ENCODE peak calls at places on chromosomes 5 and 9, in ten cellular contexts. G is T-helper 2 cell, Z is mesendoderm, N is sigmoid colon, T is HuH-7, H is cerebellar cortex, I is SK-N-SH, P is HEK293T, Q is adipocyte, B is Kasumi-1. Y is an unnamed sample.

GRCh38 chr9:123318961-123319421 is 37.0 kb upstream of the CRB2 start:
- DNase-seq in G (no peak), Z (peak; percentile 29), N (peak; percentile 83), T (no peak), H (peak; percentile 59), I (peak; percentile 36), P (no peak), Q (no peak), B (no peak), Y (no peak)

GRCh38 chr5:143025971-143026370 is 255.8 kb downstream of the ARHGAP26 start:
- DNase-seq in G (no peak), Z (no peak), N (no peak), T (no peak), H (peak; percentile 79), I (no peak), P (no peak), Q (no peak), B (no peak), Y (no peak)

GRCh38 chr9:116998305-116998704 is 311.2 kb downstream of the TRIM32 start:
- DNase-seq in G (no peak), Z (peak; percentile 65), N (no peak), T (no peak), H (no peak), I (no peak), P (no peak), Q (peak; percentile 4), B (peak; percentile 2), Y (no peak)

GRCh38 chr9:113695901-113696300 is 180.2 kb upstream of the ZNF618 start:
- DNase-seq in G (no peak), Z (no peak), N (no peak), T (no peak), H (no peak), I (no peak), P (no peak), Q (no peak), B (no peak), Y (no peak)

GRCh38 chr9:134966270-134966669 is 48.6 kb upstream of the FCN1 start:
- DNase-seq in G (no peak), Z (no peak), N (peak; percentile 40), T (no peak), H (no peak), I (no peak), P (no peak), Q (no peak), B (no peak), Y (no peak)

GRCh38 chr9:26650325-26650724 is 242.3 kb downstream of the CAAP1 start:
- DNase-seq in G (no peak), Z (no peak), N (no peak), T (no peak), H (no peak), I (no peak), P (no peak), Q (no peak), B (no peak), Y (no peak)

GRCh38 chr5:146877783-146878470 is 630 bp downstream of the PPP2R2B start:
- DNase-seq in G (no peak), Z (peak; percentile 37), N (no peak), T (no peak), H (peak; percentile 63), I (peak; percentile 79), P (no peak), Q (peak; percentile 32), B (no peak), Y (no peak)

GRCh38 chr5:33338336-33339110 is 102.2 kb upstream of the TARS1 start:
- DNase-seq in G (no peak), Z (no peak), N (no peak), T (no peak), H (no peak), I (no peak), P (no peak), Q (no peak), B (no peak), Y (no peak)

GRCh38 chr5:133198511-133198910 is 146.7 kb downstream of the HSPA4 start:
- DNase-seq in G (no peak), Z (no peak), N (no peak), T (no peak), H (no peak), I (no peak), P (no peak), Q (no peak), B (no peak), Y (no peak)

GRCh38 chr9:114011313-114011712 is 66.8 kb downstream of the AMBP start:
- DNase-seq in G (no peak), Z (no peak), N (no peak), T (no peak), H (no peak), I (no peak), P (no peak), Q (no peak), B (no peak), Y (peak; percentile 2)

GRCh38 chr9:82421498-82421897 is 432.9 kb downstream of the SPATA31D1 start:
- DNase-seq in G (no peak), Z (no peak), N (no peak), T (no peak), H (no peak), I (no peak), P (no peak), Q (no peak), B (no peak), Y (no peak)

GRCh38 chr5:9348296-9348996 is 197.4 kb downstream of the SEMA5A start:
- DNase-seq in G (no peak), Z (peak; percentile 18), N (no peak), T (no peak), H (no peak), I (peak; percentile 12), P (no peak), Q (peak; percentile 83), B (no peak), Y (no peak)

GRCh38 chr5:178288373-178289368 is 56.1 kb upstream of the PHYKPL start:
- DNase-seq in G (no peak), Z (no peak), N (peak; percentile 55), T (no peak), H (peak; percentile 41), I (no peak), P (no peak), Q (peak; percentile 7), B (no peak), Y (no peak)

GRCh38 chr9:130537346-130538050 is 41.9 kb upstream of the FUBP3 start:
- DNase-seq in G (no peak), Z (no peak), N (no peak), T (no peak), H (no peak), I (peak; percentile 68), P (no peak), Q (no peak), B (peak; percentile 46), Y (no peak)

GRCh38 chr9:123620258-123620657 is 264.3 kb downstream of the CRB2 start:
- DNase-seq in G (no peak), Z (no peak), N (no peak), T (no peak), H (no peak), I (no peak), P (no peak), Q (no peak), B (no peak), Y (no peak)

GRCh38 chr9:136721339-136722092 is 9.1 kb downstream of the DIPK1B start:
- DNase-seq in G (no peak), Z (no peak), N (no peak), T (no peak), H (peak; percentile 61), I (no peak), P (no peak), Q (no peak), B (no peak), Y (no peak)

GRCh38 chr5:26326153-26326759 is 712.1 kb downstream of the CDH9 start:
- DNase-seq in G (no peak), Z (no peak), N (no peak), T (no peak), H (no peak), I (no peak), P (no peak), Q (no peak), B (no peak), Y (no peak)

Y was measured in mucosa of gallbladder.